ENCODE peak calls at places on chromosome 10, in four cellular contexts. W is stimulated activated naive CD8-positive, alpha-beta T cell treated with anti-CD3 and anti-CD28 coated beads, Interleukin-15, Interleukin-2, amounts not matched to agents 100 U/mL and 50 U/mL, for 24 hours; B is ascending aorta; Y is effector CD4-positive, alpha-beta T cell. R is an unnamed sample.

GRCh38 chr10:48390933-48391845 is 84.7 kb downstream of the MAPK8 start:
- DNase-seq in W (peak), B (no peak), Y (no peak), R (no peak)

GRCh38 chr10:62352356-62352963 is 21.7 kb upstream of the ZNF365 start:
- DNase-seq in W (no peak), B (no peak), Y (no peak), R (no peak)

GRCh38 chr10:2094171-2094570 is 356.8 kb upstream of the ADARB2 start:
- DNase-seq in W (no peak), B (no peak), Y (no peak), R (no peak)

GRCh38 chr10:128047337-128047736 is 78.9 kb downstream of the MKI67 start:
- DNase-seq in W (peak), B (peak), Y (peak), R (peak)

GRCh38 chr10:83522881-83523386 is 616.4 kb upstream of the GHITM start:
- DNase-seq in W (no peak), B (no peak), Y (no peak), R (no peak)

GRCh38 chr10:101952196-101952595 is 103.8 kb downstream of the ARMH3 start:
- DNase-seq in W (no peak), B (no peak), Y (no peak), R (no peak)

GRCh38 chr10:97991875-97992274 is 38.5 kb downstream of the CRTAC1 start:
- DNase-seq in W (no peak), B (no peak), Y (no peak), R (peak)

GRCh38 chr10:62037166-62037831 is 135.8 kb downstream of the ARID5B start:
- DNase-seq in W (no peak), B (no peak), Y (no peak), R (no peak)

GRCh38 chr10:130181858-130182257 is 45.7 kb downstream of the GLRX3 start:
- DNase-seq in W (no peak), B (no peak), Y (no peak), R (peak)

GRCh38 chr10:110032801-110033723 is 25.3 kb downstream of the ADD3 start:
- DNase-seq in W (no peak), B (no peak), Y (no peak), R (no peak)

GRCh38 chr10:33927347-33927746 is 592.9 kb upstream of the NRP1 start:
- DNase-seq in W (no peak), B (no peak), Y (no peak), R (no peak)

GRCh38 chr10:89032141-89032814 is 41.7 kb downstream of the FAS start:
- DNase-seq in W (peak), B (no peak), Y (no peak), R (peak)

GRCh38 chr10:72081772-72082590 is 6.4 kb downstream of the SPOCK2 start:
- DNase-seq in W (no peak), B (no peak), Y (no peak), R (no peak)

GRCh38 chr10:12463459-12463838 is 114.1 kb downstream of the CAMK1D start:
- DNase-seq in W (no peak), B (no peak), Y (no peak), R (no peak)

GRCh38 chr10:122140941-122141623 is 130.0 kb upstream of the BTBD16 start:
- DNase-seq in W (no peak), B (peak), Y (no peak), R (no peak)

GRCh38 chr10:11757452-11757819 is 15.3 kb downstream of the ECHDC3 start:
- DNase-seq in W (no peak), B (peak), Y (no peak), R (no peak)

GRCh38 chr10:110811791-110812581 is 59.7 kb upstream of the PDCD4 start:
- DNase-seq in W (no peak), B (no peak), Y (no peak), R (no peak)

GRCh38 chr10:69807122-69807521 is 5.4 kb downstream of the COL13A1 start:
- DNase-seq in W (no peak), B (no peak), Y (no peak), R (no peak)

GRCh38 chr10:19888061-19888660 is 71.9 kb downstream of the PLXDC2 start:
- DNase-seq in W (no peak), B (no peak), Y (no peak), R (no peak)

GRCh38 chr10:126421745-126422144 is 33.5 kb upstream of the ADAM12 start:
- DNase-seq in W (no peak), B (no peak), Y (no peak), R (no peak)

GRCh38 chr10:115936926-115937755 is 335.9 kb downstream of the GFRA1 start:
- DNase-seq in W (no peak), B (no peak), Y (no peak), R (no peak)

GRCh38 chr10:69819713-69820506 is 18.2 kb downstream of the COL13A1 start:
- DNase-seq in W (no peak), B (no peak), Y (no peak), R (no peak)

GRCh38 chr10:90420637-90421318 is 437.1 kb downstream of the HTR7 start:
- DNase-seq in W (no peak), B (no peak), Y (no peak), R (no peak)

GRCh38 chr10:73991203-73991602 is 6.7 kb upstream of the VCL start:
- DNase-seq in W (no peak), B (no peak), Y (no peak), R (no peak)

GRCh38 chr10:118465300-118465874 is 123.3 kb upstream of the FAM204A start:
- DNase-seq in W (no peak), B (no peak), Y (no peak), R (no peak)

GRCh38 chr10:58994226-58995057 is 182.0 kb upstream of the PHYHIPL start:
- DNase-seq in W (no peak), B (no peak), Y (no peak), R (no peak)

GRCh38 chr10:60573342-60573741 is 183.7 kb upstream of the ANK3 start:
- DNase-seq in W (peak), B (no peak), Y (no peak), R (peak)

GRCh38 chr10:101012525-101013364 is 13.1 kb downstream of the LZTS2 start:
- DNase-seq in W (peak), B (peak), Y (peak), R (peak)

GRCh38 chr10:18203526-18203925 is 63.3 kb downstream of the CACNB2 start:
- DNase-seq in W (no peak), B (no peak), Y (no peak), R (no peak)

GRCh38 chr10:130136214-130137076 is at the start of gene GLRX3:
- DNase-seq in W (peak), B (peak), Y (peak), R (peak)

GRCh38 chr10:111249925-111250324 is 173.1 kb downstream of the ADRA2A start:
- DNase-seq in W (no peak), B (no peak), Y (no peak), R (no peak)

GRCh38 chr10:118642228-118642627 is 46.8 kb upstream of the PRLHR start:
- DNase-seq in W (no peak), B (no peak), Y (no peak), R (no peak)

GRCh38 chr10:36089790-36090391 is 447.8 kb upstream of the FZD8 start:
- DNase-seq in W (no peak), B (no peak), Y (no peak), R (no peak)

GRCh38 chr10:19922236-19922963 is 106.2 kb downstream of the PLXDC2 start:
- DNase-seq in W (no peak), B (no peak), Y (no peak), R (no peak)

GRCh38 chr10:80497187-80498038 is 40.3 kb upstream of the SH2D4B start:
- DNase-seq in W (no peak), B (no peak), Y (no peak), R (no peak)

GRCh38 chr10:79407811-79408795 is 37.3 kb downstream of the ZCCHC24 start:
- DNase-seq in W (no peak), B (no peak), Y (no peak), R (peak)

GRCh38 chr10:78354101-78354500 is 320.4 kb downstream of the RPS24 start:
- DNase-seq in W (no peak), B (no peak), Y (no peak), R (no peak)

R was measured in endodermal cell.